ENCODE peak calls at places on chromosomes 3 and 15, in seven cellular contexts. L is sigmoid colon; V is cardiac muscle cell; Z is right lobe of liver; U is A549; R is upper lobe of left lung; F is CD8-positive, alpha-beta T cell. I is an unnamed sample.

GRCh38 chr3:15875016-15875689 is 77.4 kb upstream of the ANKRD28 start:
- DNase-seq in L (no peak), V (peak; percentile 13), Z (no peak), U (no peak), R (no peak), F (no peak), I (no peak)

GRCh38 chr15:45456212-45457106 is 66.1 kb downstream of the SLC30A4 start:
- DNase-seq in L (peak; percentile 89), V (peak; percentile 99), Z (no peak), U (peak; percentile 89), R (peak; percentile 89), F (peak; percentile 48), I (peak; percentile 75)

GRCh38 chr15:85773916-85774315 is 20.8 kb downstream of the KLHL25 start:
- DNase-seq in L (no peak), V (no peak), Z (no peak), U (no peak), R (no peak), F (no peak), I (no peak)

GRCh38 chr15:63405683-63406456 is 24.2 kb upstream of the CA12 start:
- DNase-seq in L (no peak), V (no peak), Z (no peak), U (no peak), R (no peak), F (no peak), I (no peak)

GRCh38 chr3:125593991-125594574 is 1.2 kb downstream of the OSBPL11 start:
- DNase-seq in L (no peak), V (peak; percentile 30), Z (no peak), U (no peak), R (no peak), F (no peak), I (no peak)

GRCh38 chr15:80186066-80186465 is 33.3 kb downstream of the FAH start:
- DNase-seq in L (no peak), V (no peak), Z (no peak), U (no peak), R (no peak), F (no peak), I (no peak)

GRCh38 chr15:89138999-89139612 is 50.9 kb downstream of the ABHD2 start:
- DNase-seq in L (no peak), V (no peak), Z (no peak), U (no peak), R (no peak), F (no peak), I (no peak)

GRCh38 chr3:34947849-34948248 is 691.5 kb upstream of the ARPP21 start:
- DNase-seq in L (no peak), V (peak; percentile 89), Z (no peak), U (no peak), R (no peak), F (no peak), I (no peak)

GRCh38 chr15:84608707-84609284 is 8.0 kb downstream of the ZSCAN2 start:
- DNase-seq in L (peak; percentile 22), V (no peak), Z (no peak), U (no peak), R (no peak), F (no peak), I (no peak)

GRCh38 chr15:54208786-54209185 is 230.5 kb downstream of the UNC13C start:
- DNase-seq in L (no peak), V (no peak), Z (no peak), U (no peak), R (no peak), F (no peak), I (no peak)

GRCh38 chr3:126373682-126374601 is 16.7 kb upstream of the KLF15 start:
- DNase-seq in L (peak; percentile 68), V (peak; percentile 83), Z (peak; percentile 88), U (no peak), R (peak; percentile 66), F (no peak), I (no peak)

GRCh38 chr3:26623409-26624208 is 1.0 kb downstream of the LRRC3B start:
- DNase-seq in L (peak; percentile 62), V (no peak), Z (no peak), U (no peak), R (no peak), F (no peak), I (peak; percentile 55)

GRCh38 chr3:157033001-157033400 is 126.9 kb downstream of the CCNL1 start:
- DNase-seq in L (no peak), V (no peak), Z (no peak), U (no peak), R (no peak), F (no peak), I (no peak)

GRCh38 chr3:5389057-5389456 is 201.6 kb downstream of the EDEM1 start:
- DNase-seq in L (no peak), V (no peak), Z (no peak), U (peak; percentile 11), R (no peak), F (no peak), I (no peak)

GRCh38 chr3:181901626-181902025 is 189.9 kb downstream of the SOX2 start:
- DNase-seq in L (no peak), V (no peak), Z (no peak), U (no peak), R (no peak), F (no peak), I (no peak)

GRCh38 chr15:89673162-89673506 is 6.0 kb downstream of the PLIN1 start:
- DNase-seq in L (no peak), V (peak; percentile 54), Z (no peak), U (peak; percentile 76), R (no peak), F (no peak), I (no peak)

GRCh38 chr3:13009132-13009945 is 63.9 kb downstream of the IQSEC1 start:
- DNase-seq in L (peak; percentile 84), V (peak; percentile 50), Z (peak; percentile 86), U (no peak), R (peak; percentile 87), F (peak; percentile 51), I (peak; percentile 64)

GRCh38 chr3:11810276-11810675 is 36.4 kb downstream of the TAMM41 start:
- DNase-seq in L (no peak), V (peak; percentile 50), Z (no peak), U (no peak), R (no peak), F (no peak), I (no peak)

GRCh38 chr15:77782691-77783090 is 150.0 kb upstream of the LINGO1 start:
- DNase-seq in L (no peak), V (no peak), Z (no peak), U (no peak), R (no peak), F (no peak), I (no peak)

GRCh38 chr3:144142151-144142855 is 170.7 kb downstream of the DIPK2A start:
- DNase-seq in L (no peak), V (peak; percentile 41), Z (no peak), U (no peak), R (no peak), F (no peak), I (no peak)

GRCh38 chr15:38961886-38962285 is 397.3 kb upstream of the RASGRP1 start:
- DNase-seq in L (no peak), V (peak; percentile 84), Z (no peak), U (no peak), R (no peak), F (no peak), I (no peak)

GRCh38 chr3:109131276-109131675 is 5.2 kb upstream of the C3orf85 start:
- DNase-seq in L (no peak), V (no peak), Z (no peak), U (no peak), R (no peak), F (no peak), I (no peak)

GRCh38 chr3:31132132-31132769 is 237.8 kb upstream of the GADL1 start:
- DNase-seq in L (no peak), V (peak; percentile 68), Z (no peak), U (peak; percentile 2), R (no peak), F (no peak), I (no peak)

GRCh38 chr15:64850778-64851502 is 9.2 kb downstream of the PLEKHO2 start:
- DNase-seq in L (peak; percentile 47), V (no peak), Z (no peak), U (no peak), R (no peak), F (no peak), I (no peak)

GRCh38 chr3:183493296-183494045 is 62.0 kb downstream of the KLHL6 start:
- DNase-seq in L (no peak), V (no peak), Z (no peak), U (no peak), R (peak; percentile 10), F (no peak), I (no peak)

GRCh38 chr3:188227442-188227841 is 73.5 kb downstream of the LPP start:
- DNase-seq in L (no peak), V (no peak), Z (no peak), U (no peak), R (no peak), F (no peak), I (no peak)
- H3K4me1 ChIP-seq in L (peaks cover 95% of the 10 kb centered on the region), V (no peaks in the 10 kb centered on the region), Z (peaks cover 10% of the 10 kb centered on the region), U (peaks cover 21% of the 10 kb centered on the region), R (peaks cover 10% of the 10 kb centered on the region), F (no peaks in the 10 kb centered on the region), I (peaks cover 9% of the 10 kb centered on the region)

DNA sequence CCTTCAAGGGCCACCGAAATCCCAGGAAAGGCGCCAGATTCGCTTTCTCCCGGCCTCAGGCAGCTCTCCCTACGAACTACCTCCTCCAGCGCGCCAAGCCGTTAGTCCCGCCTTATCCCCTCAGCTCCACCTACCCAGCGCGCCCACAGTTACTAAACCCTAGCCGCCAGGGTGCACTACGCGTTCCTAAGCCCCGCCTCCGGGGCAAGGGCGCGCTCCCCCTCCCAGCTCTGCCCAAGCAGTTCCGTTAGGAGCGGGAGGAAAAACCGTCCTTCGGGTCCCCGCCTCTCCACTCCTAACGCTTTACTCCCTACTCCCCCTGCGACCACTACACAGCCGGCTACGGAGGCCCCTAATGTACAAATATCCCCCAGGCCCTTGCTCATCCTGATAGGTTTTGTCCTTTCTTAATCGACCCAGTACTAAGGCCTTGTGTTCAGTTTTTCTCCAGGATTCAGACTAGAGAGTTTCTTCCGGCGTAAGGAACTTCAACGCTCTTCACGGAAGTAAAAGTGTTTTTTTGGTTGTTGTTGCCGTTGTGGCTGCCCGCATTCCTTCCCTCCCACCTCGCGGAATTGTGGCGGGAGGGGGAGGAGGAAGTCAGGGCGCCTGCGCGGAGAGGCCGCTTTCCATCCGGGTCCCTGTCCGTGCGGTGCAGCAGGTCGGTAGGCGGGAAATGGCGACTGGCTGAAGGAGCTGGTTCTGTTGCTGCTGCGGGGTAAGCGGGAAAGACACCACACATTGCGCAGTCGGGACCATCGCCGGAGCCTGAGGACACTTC is at the start of gene CTDSPL2:
- DNase-seq in L (peak; percentile 99), V (peak; percentile 100), Z (peak; percentile 99), U (peak; percentile 72), R (peak; percentile 99), F (peak; percentile 91), I (peak; percentile 99)
- TF ChIP-seq CTCF in L (no peak), V (peak; percentile 48), Z (peak; percentile 53), U (no peak), R (peak; percentile 36), F (no peak), I (no peak)

DNA sequence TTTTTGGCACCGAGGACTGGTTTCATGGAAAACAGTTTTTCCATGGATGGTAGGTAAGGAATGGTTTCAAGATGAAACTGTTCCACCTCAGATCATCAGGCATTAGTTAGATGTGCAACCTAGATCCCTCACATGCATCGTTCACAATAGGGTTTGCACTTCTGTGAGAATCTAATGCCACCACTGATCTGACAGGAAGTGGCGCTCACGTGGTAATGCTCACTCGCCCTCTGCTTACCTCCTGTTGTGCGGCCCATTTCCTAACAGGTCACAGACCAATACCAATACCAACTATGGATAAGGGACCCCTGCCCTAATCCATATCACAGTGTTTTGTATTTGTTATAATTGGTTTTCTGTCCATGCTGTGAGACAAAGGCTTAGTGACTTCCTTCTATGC is 58.9 kb downstream of the SLMAP start:
- DNase-seq in L (no peak), V (no peak), Z (no peak), U (no peak), R (no peak), F (peak; percentile 32), I (no peak)
- H3K27ac ChIP-seq in L (no peak overlapping the region), V (no peak overlapping the region), Z (no peak overlapping the region), U (no peak overlapping the region), R (no peak overlapping the region), F (no peak overlapping the region), I (no peak overlapping the region)

GRCh38 chr15:90905306-90906180 is 2.4 kb downstream of the MAN2A2 start:
- DNase-seq in L (no peak), V (no peak), Z (peak; percentile 53), U (no peak), R (peak; percentile 16), F (no peak), I (no peak)
- H3K4me1 ChIP-seq in L (peaks cover 25% of the 10 kb centered on the region), V (peaks cover 21% of the 10 kb centered on the region), Z (peaks cover 13% of the 10 kb centered on the region), U (peaks cover 14% of the 10 kb centered on the region), R (peaks cover 12% of the 10 kb centered on the region), F (peaks cover 15% of the 10 kb centered on the region), I (peaks cover 10% of the 10 kb centered on the region)

I was measured in pancreas.